ENCODE peak calls at places on chromosomes 13 and 19, in five cellular contexts. G is AML-193; C is B cell; K is stimulated activated CD8-positive, alpha-beta memory T cell treated with anti-CD3 and anti-CD28 coated beads, Interleukin-4, amount 100 ng/mL, for 1 hour; A is foreskin fibroblast. O is an unnamed sample.

GRCh38 chr19:46731007-46731501 is 14.1 kb upstream of the PRKD2 start:
- DNase-seq in G (peak), C (no peak), K (no peak), A (peak), O (no peak)

GRCh38 chr19:35592226-35592625 is 6.3 kb downstream of the PMIS2 start:
- DNase-seq in G (peak), C (peak), K (no peak), A (peak), O (no peak)

GRCh38 chr19:10083911-10084310 is 2.2 kb upstream of the SHFL start:
- DNase-seq in G (no peak), C (no peak), K (no peak), A (no peak), O (no peak)

GRCh38 chr13:32471187-32471922 is 43.4 kb upstream of the N4BP2L1 start:
- DNase-seq in G (no peak), C (no peak), K (no peak), A (peak), O (no peak)

GRCh38 chr13:113819731-113820715 is 43.9 kb downstream of the GAS6 start:
- DNase-seq in G (no peak), C (no peak), K (no peak), A (peak), O (no peak)

GRCh38 chr13:73428137-73428536 is 369.3 kb downstream of the KLF5 start:
- DNase-seq in G (no peak), C (no peak), K (no peak), A (no peak), O (no peak)

GRCh38 chr13:64078480-64078936 is 2662.9 kb upstream of the PCDH20 start:
- DNase-seq in G (no peak), C (peak), K (no peak), A (no peak), O (no peak)

GRCh38 chr13:111530137-111530536 is 209.7 kb downstream of the TEX29 start:
- DNase-seq in G (no peak), C (no peak), K (no peak), A (no peak), O (no peak)

GRCh38 chr13:29883941-29884518 is 33.6 kb upstream of the UBL3 start:
- DNase-seq in G (no peak), C (no peak), K (no peak), A (no peak), O (no peak)